ENCODE peak calls at places on chromosomes 11 and 22, in six cellular contexts. V is lower lobe of right lung, I is adrenal gland, K is heart left ventricle, C is HFF-Myc, D is stomach. X is an unnamed sample.

GRCh38 chr22:21443057-21443734 is 24.0 kb upstream of the TMEM191C start:
- DNase-seq in V (peak), I (peak), K (peak), C (no peak), D (peak), X (no peak)

GRCh38 chr11:86449993-86450629 is 75.4 kb downstream of the CCDC81 start:
- DNase-seq in V (no peak), I (no peak), K (no peak), C (no peak), D (no peak), X (no peak)

GRCh38 chr11:114399903-114400221 is 449 bp downstream of the C11orf71 start:
- DNase-seq in V (peak), I (no peak), K (no peak), C (no peak), D (peak), X (no peak)

GRCh38 chr22:48712558-48712957 is 1115.1 kb downstream of the BRD1 start:
- DNase-seq in V (no peak), I (no peak), K (no peak), C (no peak), D (no peak), X (peak)

GRCh38 chr11:70422692-70423522 is 24.6 kb downstream of the CTTN start:
- DNase-seq in V (no peak), I (no peak), K (no peak), C (no peak), D (no peak), X (no peak)

GRCh38 chr11:87176044-87176443 is 138.3 kb downstream of the TMEM135 start:
- DNase-seq in V (no peak), I (no peak), K (no peak), C (peak), D (no peak), X (no peak)

GRCh38 chr11:26753738-26754504 is 32.1 kb upstream of the SLC5A12 start:
- DNase-seq in V (no peak), I (peak), K (peak), C (peak), D (peak), X (no peak)

GRCh38 chr11:80109031-80109430 is 668.2 kb upstream of the TENM4 start:
- DNase-seq in V (no peak), I (no peak), K (no peak), C (no peak), D (no peak), X (no peak)

GRCh38 chr11:104060820-104061219 is 24.4 kb downstream of the DDI1 start:
- DNase-seq in V (no peak), I (no peak), K (no peak), C (no peak), D (no peak), X (no peak)

GRCh38 chr22:43226368-43226979 is 39.5 kb upstream of the TTLL12 start:
- DNase-seq in V (no peak), I (no peak), K (no peak), C (no peak), D (no peak), X (no peak)

GRCh38 chr11:2814751-2815150 is 70.8 kb downstream of the CDKN1C start:
- DNase-seq in V (peak), I (no peak), K (peak), C (no peak), D (no peak), X (peak)

GRCh38 chr11:67052891-67053290 is 3.8 kb upstream of the RHOD start:
- DNase-seq in V (no peak), I (no peak), K (no peak), C (no peak), D (no peak), X (no peak)

GRCh38 chr11:72507050-72507449 is 72.7 kb upstream of the CLPB start:
- DNase-seq in V (no peak), I (no peak), K (no peak), C (no peak), D (no peak), X (no peak)

GRCh38 chr11:108062336-108062735 is 53.6 kb downstream of the CUL5 start:
- DNase-seq in V (no peak), I (no peak), K (no peak), C (no peak), D (no peak), X (no peak)

GRCh38 chr11:10605941-10606381 is 37.5 kb upstream of the LYVE1 start:
- DNase-seq in V (peak), I (no peak), K (peak), C (no peak), D (peak), X (peak)

GRCh38 chr22:47237890-47238480 is 475.5 kb downstream of the TBC1D22A start:
- DNase-seq in V (no peak), I (no peak), K (no peak), C (no peak), D (no peak), X (no peak)

GRCh38 chr22:41358927-41359326 is 22.8 kb upstream of the TEF start:
- DNase-seq in V (no peak), I (no peak), K (no peak), C (no peak), D (no peak), X (no peak)

GRCh38 chr11:14290422-14290821 is 68.6 kb downstream of the RRAS2 start:
- DNase-seq in V (no peak), I (no peak), K (no peak), C (no peak), D (no peak), X (no peak)

DNA sequence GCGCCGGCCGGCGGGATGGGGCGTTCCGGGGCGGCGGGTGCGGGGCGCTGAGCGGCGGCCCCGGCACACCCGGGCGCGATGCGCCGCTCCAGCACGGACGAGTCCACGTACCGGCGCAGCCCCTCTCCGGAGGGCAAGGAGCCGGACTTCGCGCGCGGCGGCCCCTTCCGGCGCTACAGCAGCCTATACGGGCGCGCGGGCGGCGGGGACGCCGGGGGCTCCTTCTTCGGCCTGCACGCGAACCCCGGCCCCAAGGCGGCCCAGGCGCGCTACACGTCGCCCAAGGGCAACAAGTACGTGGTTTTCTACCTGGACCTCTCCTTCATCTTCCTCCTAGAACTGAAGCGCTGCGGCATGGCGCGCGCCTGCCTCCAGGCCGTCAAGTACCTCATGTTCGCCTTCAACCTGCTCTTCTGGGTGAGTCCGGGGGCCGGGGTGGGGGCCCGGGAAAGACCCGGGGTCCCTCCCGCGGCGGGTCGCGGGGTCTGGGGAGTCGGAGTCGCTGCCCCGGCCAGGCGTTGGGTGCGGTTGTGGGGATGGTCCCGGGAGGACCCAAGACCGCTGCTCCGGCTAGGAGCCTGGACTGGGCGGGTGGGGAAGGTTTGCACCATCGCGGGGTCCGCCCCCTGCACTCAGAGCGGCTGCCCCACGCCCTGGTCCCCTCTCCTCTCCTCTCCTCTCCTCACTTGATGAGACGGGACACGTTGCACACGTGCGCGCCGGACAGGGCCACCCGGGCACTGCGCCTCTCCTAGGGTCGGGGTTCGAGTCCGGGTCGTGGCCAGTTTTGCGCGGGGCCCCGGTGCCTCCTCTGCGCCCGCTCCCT is 7.5 kb downstream of the TSPAN4 start:
- DNase-seq in V (no peak), I (no peak), K (no peak), C (no peak), D (no peak), X (no peak)
- H3K4me3 ChIP-seq in V (peak), I (no peak), K (peak), C (peak), D (peak), X (peak)

GRCh38 chr22:39654959-39655579 is 84.5 kb downstream of the CACNA1I start:
- DNase-seq in V (no peak), I (no peak), K (no peak), C (no peak), D (no peak), X (no peak)
- TF ChIP-seq CTCF in V (no peak), I (no peak), K (no peak), C (peak), D (no peak), X (no peak)

DNA sequence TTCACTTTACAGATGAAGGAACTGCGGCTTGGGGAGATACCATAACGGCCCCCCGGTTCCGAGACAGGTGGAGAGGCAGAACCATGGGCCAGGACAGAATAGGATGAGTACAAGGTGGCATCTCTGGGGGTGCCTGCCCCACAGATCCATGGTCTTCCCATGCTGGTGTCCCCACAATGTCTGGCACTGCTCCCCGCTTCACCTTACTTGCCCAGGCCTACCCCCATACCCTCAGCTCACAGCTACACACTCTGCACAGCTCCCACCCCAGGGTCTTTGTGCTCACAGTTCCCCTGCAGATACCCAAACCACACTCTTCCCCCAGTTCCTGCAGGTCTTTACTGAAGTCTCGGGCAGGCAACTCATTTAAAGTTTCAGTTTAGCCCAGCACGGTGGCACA is 11.4 kb upstream of the DGCR8 start:
- DNase-seq in V (no peak), I (no peak), K (no peak), C (no peak), D (no peak), X (no peak)
- H3K4me3 ChIP-seq in V (no peak), I (no peak), K (no peak), C (no peak), D (no peak), X (no peak)

GRCh38 chr11:46160100-46160499 is 38.8 kb upstream of the PHF21A start:
- DNase-seq in V (no peak), I (no peak), K (no peak), C (no peak), D (peak), X (no peak)
- TF ChIP-seq CTCF in V (no peak), I (no peak), K (no peak), C (no peak), D (no peak), X (no peak)

GRCh38 chr11:123137496-123138270 is 57.4 kb downstream of the CLMP start:
- DNase-seq in V (peak), I (peak), K (peak), C (peak), D (peak), X (peak)
- H3K4me3 ChIP-seq in V (no peak), I (no peak), K (peak), C (peak), D (no peak), X (peak)